ENCODE peak calls at places on chromosomes 1 and 21, in five cellular contexts. One of them, this sample, is unnamed.

GRCh38 chr1:92424376-92424775 is 62.3 kb downstream of the GFI1 start:
- DNase-seq in esophagus muscularis mucosa: no peak
- DNase-seq in HL-60: peak; percentile 60
- DNase-seq in HCT116: no peak
- DNase-seq in suprapubic skin: no peak
- DNase-seq in this sample: no peak

GRCh38 chr1:167090289-167090942 is at the start of gene GPA33:
- DNase-seq in HL-60: peak; percentile 76
- DNase-seq in esophagus muscularis mucosa: no peak
- DNase-seq in HCT116: no peak
- DNase-seq in suprapubic skin: no peak
- DNase-seq in this sample: no peak

GRCh38 chr1:227893696-227894305 is 53.9 kb downstream of the WNT9A start:
- DNase-seq in esophagus muscularis mucosa: no peak
- DNase-seq in HCT116: no peak
- DNase-seq in HL-60: no peak
- DNase-seq in suprapubic skin: peak; percentile 51
- DNase-seq in this sample: peak; percentile 92

GRCh38 chr1:114024049-114024448 is 44.8 kb downstream of the OLFML3 start:
- DNase-seq in esophagus muscularis mucosa: no peak
- DNase-seq in HCT116: no peak
- DNase-seq in suprapubic skin: no peak
- DNase-seq in HL-60: no peak
- DNase-seq in this sample: no peak

GRCh38 chr1:67535474-67535873 is 105.3 kb upstream of the SERBP1 start:
- DNase-seq in esophagus muscularis mucosa: peak; percentile 94
- DNase-seq in HL-60: peak; percentile 76
- DNase-seq in suprapubic skin: peak; percentile 85
- DNase-seq in HCT116: peak; percentile 69
- DNase-seq in this sample: no peak

GRCh38 chr1:158654570-158654969 is 31.9 kb downstream of the SPTA1 start:
- DNase-seq in suprapubic skin: no peak
- DNase-seq in HCT116: no peak
- DNase-seq in esophagus muscularis mucosa: no peak
- DNase-seq in HL-60: peak; percentile 83
- DNase-seq in this sample: no peak

GRCh38 chr1:240803151-240803550 is 191.2 kb upstream of the GREM2 start:
- DNase-seq in HCT116: no peak
- DNase-seq in suprapubic skin: no peak
- DNase-seq in HL-60: no peak
- DNase-seq in esophagus muscularis mucosa: no peak
- DNase-seq in this sample: no peak

GRCh38 chr1:148362930-148363810 is 119.9 kb downstream of the PPIAL4G start:
- DNase-seq in suprapubic skin: no peak
- DNase-seq in HCT116: no peak
- DNase-seq in HL-60: no peak
- DNase-seq in esophagus muscularis mucosa: no peak
- DNase-seq in this sample: no peak

GRCh38 chr1:231357831-231358354 is 19.8 kb downstream of the SPRTN start:
- DNase-seq in HL-60: peak; percentile 62
- DNase-seq in HCT116: peak; percentile 48
- DNase-seq in esophagus muscularis mucosa: no peak
- DNase-seq in suprapubic skin: peak; percentile 64
- DNase-seq in this sample: no peak

GRCh38 chr1:63821650-63822049 is 47.8 kb downstream of the ROR1 start:
- DNase-seq in esophagus muscularis mucosa: no peak
- DNase-seq in suprapubic skin: no peak
- DNase-seq in HL-60: no peak
- DNase-seq in HCT116: no peak
- DNase-seq in this sample: no peak

GRCh38 chr1:109793486-109794318 is 30.0 kb upstream of the EPS8L3 start:
- DNase-seq in esophagus muscularis mucosa: no peak
- DNase-seq in HL-60: peak; percentile 39
- DNase-seq in suprapubic skin: peak; percentile 70
- DNase-seq in HCT116: peak; percentile 16
- DNase-seq in this sample: no peak

GRCh38 chr1:41936107-41936506 is 17.4 kb upstream of the HIVEP3 start:
- DNase-seq in HCT116: peak; percentile 85
- DNase-seq in suprapubic skin: no peak
- DNase-seq in HL-60: no peak
- DNase-seq in esophagus muscularis mucosa: no peak
- DNase-seq in this sample: no peak

GRCh38 chr1:189357317-189357716 is 1120.3 kb downstream of the BRINP3 start:
- DNase-seq in HL-60: no peak
- DNase-seq in esophagus muscularis mucosa: no peak
- DNase-seq in suprapubic skin: no peak
- DNase-seq in HCT116: no peak
- DNase-seq in this sample: no peak

GRCh38 chr1:209202826-209203439 is 380.6 kb upstream of the CAMK1G start:
- DNase-seq in esophagus muscularis mucosa: no peak
- DNase-seq in suprapubic skin: no peak
- DNase-seq in HL-60: peak; percentile 2
- DNase-seq in HCT116: peak; percentile 46
- DNase-seq in this sample: no peak

GRCh38 chr1:153395776-153396175 is 4.9 kb upstream of the S100A8 start:
- DNase-seq in HL-60: no peak
- DNase-seq in suprapubic skin: no peak
- DNase-seq in HCT116: no peak
- DNase-seq in esophagus muscularis mucosa: no peak
- DNase-seq in this sample: peak; percentile 58

GRCh38 chr21:9837946-9838801 is 683.2 kb upstream of the TPTE start:
- DNase-seq in HCT116: no peak
- DNase-seq in HL-60: no peak
- DNase-seq in esophagus muscularis mucosa: peak; percentile 92
- DNase-seq in suprapubic skin: peak; percentile 67
- DNase-seq in this sample: no peak

GRCh38 chr1:23343246-23344110 is 606 bp downstream of the HNRNPR start:
- DNase-seq in esophagus muscularis mucosa: no peak
- DNase-seq in suprapubic skin: peak; percentile 67
- DNase-seq in HL-60: no peak
- DNase-seq in HCT116: no peak
- DNase-seq in this sample: no peak

GRCh38 chr1:234975122-234975940 is 153.3 kb downstream of the TOMM20 start:
- DNase-seq in suprapubic skin: no peak
- DNase-seq in esophagus muscularis mucosa: no peak
- DNase-seq in HL-60: peak; percentile 80
- DNase-seq in HCT116: peak; percentile 79
- DNase-seq in this sample: no peak

GRCh38 chr1:205800470-205800869 is 12.5 kb downstream of the SLC41A1 start:
- DNase-seq in suprapubic skin: no peak
- DNase-seq in HL-60: no peak
- DNase-seq in HCT116: no peak
- DNase-seq in esophagus muscularis mucosa: no peak
- DNase-seq in this sample: no peak

GRCh38 chr1:6488602-6489382 is 2.7 kb downstream of the PLEKHG5 start:
- DNase-seq in esophagus muscularis mucosa: no peak
- DNase-seq in HL-60: no peak
- DNase-seq in HCT116: no peak
- DNase-seq in suprapubic skin: no peak
- DNase-seq in this sample: no peak

GRCh38 chr1:153525088-153525713 is 10.6 kb downstream of the S100A6 start:
- DNase-seq in HL-60: no peak
- DNase-seq in esophagus muscularis mucosa: no peak
- DNase-seq in HCT116: no peak
- DNase-seq in suprapubic skin: peak; percentile 19
- DNase-seq in this sample: no peak

GRCh38 chr1:43227138-43227836 is 42.5 kb upstream of the TMEM125 start:
- DNase-seq in esophagus muscularis mucosa: peak; percentile 95
- DNase-seq in suprapubic skin: peak; percentile 87
- DNase-seq in HCT116: peak; percentile 66
- DNase-seq in HL-60: peak; percentile 71
- DNase-seq in this sample: no peak

GRCh38 chr1:177934927-177935326 is 34.9 kb downstream of the SEC16B start:
- DNase-seq in HL-60: no peak
- DNase-seq in suprapubic skin: no peak
- DNase-seq in esophagus muscularis mucosa: no peak
- DNase-seq in HCT116: no peak
- DNase-seq in this sample: no peak

GRCh38 chr1:211722277-211723175 is 47.1 kb upstream of the NEK2 start:
- DNase-seq in HCT116: no peak
- DNase-seq in esophagus muscularis mucosa: no peak
- DNase-seq in HL-60: no peak
- DNase-seq in suprapubic skin: no peak
- DNase-seq in this sample: no peak

GRCh38 chr1:94270801-94271203 is 33.4 kb upstream of the ARHGAP29 start:
- DNase-seq in HCT116: no peak
- DNase-seq in esophagus muscularis mucosa: no peak
- DNase-seq in suprapubic skin: no peak
- DNase-seq in HL-60: no peak
- DNase-seq in this sample: no peak

GRCh38 chr1:77265180-77265579 is 16.6 kb upstream of the AK5 start:
- DNase-seq in suprapubic skin: no peak
- DNase-seq in HCT116: no peak
- DNase-seq in esophagus muscularis mucosa: no peak
- DNase-seq in HL-60: no peak
- DNase-seq in this sample: no peak

GRCh38 chr1:212710566-212710965 is 10.9 kb upstream of the BATF3 start:
- DNase-seq in HL-60: no peak
- DNase-seq in esophagus muscularis mucosa: peak; percentile 57
- DNase-seq in suprapubic skin: no peak
- DNase-seq in HCT116: no peak
- DNase-seq in this sample: no peak

GRCh38 chr1:227780101-227781044 is 35.1 kb upstream of the PRSS38 start:
- DNase-seq in suprapubic skin: peak; percentile 37
- DNase-seq in HL-60: no peak
- DNase-seq in HCT116: no peak
- DNase-seq in esophagus muscularis mucosa: no peak
- DNase-seq in this sample: peak; percentile 93

GRCh38 chr1:117561551-117561950 is 44.3 kb upstream of the TENT5C start:
- DNase-seq in esophagus muscularis mucosa: peak; percentile 62
- DNase-seq in HL-60: no peak
- DNase-seq in HCT116: no peak
- DNase-seq in suprapubic skin: no peak
- DNase-seq in this sample: peak; percentile 29

DNA sequence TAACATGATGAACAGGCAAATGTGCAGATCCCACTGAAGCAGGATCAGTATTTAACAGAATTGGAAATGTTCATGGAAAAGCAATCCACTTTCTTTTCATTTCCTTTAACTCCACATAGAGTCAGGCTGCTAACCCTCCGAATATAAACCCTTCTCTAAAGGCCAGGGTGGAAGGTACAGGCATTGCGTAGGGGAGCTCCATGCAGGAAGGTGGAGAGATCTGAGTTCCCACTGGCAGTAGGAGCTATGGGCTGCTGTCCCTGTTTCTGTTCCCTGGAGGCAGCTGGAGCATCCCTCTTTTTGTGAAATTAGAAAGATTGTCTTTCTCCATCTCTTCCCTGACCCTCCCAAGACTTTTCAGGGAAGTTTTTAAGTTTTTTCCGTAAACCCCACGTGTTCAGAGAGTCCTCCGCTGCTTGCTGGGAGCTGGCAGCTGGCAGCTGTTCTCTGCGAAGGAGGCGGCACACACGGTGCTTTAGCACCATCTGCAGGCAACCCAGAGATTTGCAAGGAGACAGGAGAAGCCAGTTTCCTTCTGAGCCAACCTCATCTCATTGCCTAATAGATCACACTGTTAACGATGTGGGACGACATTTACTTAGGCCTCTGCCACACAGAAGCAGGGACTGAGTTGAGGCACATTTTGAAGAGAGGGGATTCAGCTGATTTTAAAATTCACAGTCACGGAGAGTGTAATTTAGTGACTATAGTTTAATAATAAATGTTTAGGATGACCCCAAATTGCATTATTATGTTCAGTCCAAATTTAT is 55.4 kb upstream of the HOOK1 start:
- DNase-seq in HL-60: peak; percentile 86
- DNase-seq in suprapubic skin: peak; percentile 83
- DNase-seq in esophagus muscularis mucosa: peak; percentile 95
- DNase-seq in HCT116: peak; percentile 59
- DNase-seq in this sample: peak; percentile 94
- TF ChIP-seq POLR2AphosphoS5 in HL-60: peak; percentile 34
- TF ChIP-seq POLR2AphosphoS5 in suprapubic skin: peak; percentile 64
- TF ChIP-seq POLR2AphosphoS5 in esophagus muscularis mucosa: peak; percentile 70
- TF ChIP-seq POLR2AphosphoS5 in HCT116: no peak
- TF ChIP-seq POLR2AphosphoS5 in this sample: peak; percentile 74

GRCh38 chr21:44918107-44918470 is 2.6 kb downstream of the ITGB2 start:
- DNase-seq in HCT116: no peak
- DNase-seq in HL-60: no peak
- DNase-seq in esophagus muscularis mucosa: no peak
- DNase-seq in suprapubic skin: no peak
- DNase-seq in this sample: no peak
- H3K27ac ChIP-seq in HCT116: no peak overlapping the region
- H3K27ac ChIP-seq in HL-60: no peak overlapping the region
- H3K27ac ChIP-seq in esophagus muscularis mucosa: no peak overlapping the region
- H3K27ac ChIP-seq in suprapubic skin: no peak overlapping the region
- H3K27ac ChIP-seq in this sample: no peak overlapping the region

DNA sequence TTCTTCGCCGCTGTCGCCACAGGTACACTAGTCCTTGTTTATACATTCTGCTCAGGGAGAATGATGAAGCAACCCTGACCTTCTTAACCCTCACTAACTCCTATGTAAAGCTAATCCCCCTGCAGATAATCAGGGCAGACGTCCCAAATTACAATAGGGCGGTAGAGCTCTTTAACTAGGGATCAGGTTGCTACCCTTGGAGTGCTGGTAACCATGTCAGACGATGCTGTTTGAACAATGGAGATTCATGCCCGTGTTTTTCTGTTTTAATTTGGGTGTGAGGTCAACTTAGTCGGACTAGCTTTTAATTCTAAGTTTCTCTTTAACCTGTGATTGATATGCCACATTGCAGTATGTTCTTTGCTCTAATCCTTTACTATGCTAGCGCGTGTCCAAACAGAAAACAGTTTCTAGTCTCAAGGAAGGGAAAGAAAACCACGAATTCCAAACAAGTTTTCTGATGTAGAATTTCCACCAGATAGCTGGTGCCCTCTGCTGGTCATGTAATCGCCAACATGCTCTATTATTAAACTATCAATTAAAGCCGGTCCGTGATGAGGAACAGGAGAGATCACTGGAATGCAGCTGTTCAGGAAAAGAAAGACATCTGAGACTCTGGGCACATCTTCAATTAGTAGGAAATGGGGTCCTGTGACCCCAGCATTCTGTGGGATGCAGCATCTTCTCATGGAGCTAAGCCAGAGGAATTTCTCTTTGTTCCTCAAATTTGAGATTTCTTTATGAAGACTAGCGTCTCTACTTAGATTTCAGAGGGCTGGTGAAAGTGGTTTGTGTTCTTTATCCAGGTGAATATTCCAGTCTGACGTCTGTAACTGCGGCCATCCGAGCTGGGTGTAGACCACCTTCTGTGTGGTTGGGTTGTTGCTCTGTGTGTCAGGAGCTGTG is 18.3 kb upstream of the VAMP3 start:
- DNase-seq in HCT116: peak; percentile 32
- DNase-seq in suprapubic skin: no peak
- DNase-seq in HL-60: peak; percentile 45
- DNase-seq in esophagus muscularis mucosa: no peak
- DNase-seq in this sample: no peak
- TF ChIP-seq POLR2AphosphoS5 in HCT116: no peak
- TF ChIP-seq POLR2AphosphoS5 in suprapubic skin: no peak
- TF ChIP-seq POLR2AphosphoS5 in HL-60: no peak
- TF ChIP-seq POLR2AphosphoS5 in esophagus muscularis mucosa: peak; percentile 44
- TF ChIP-seq POLR2AphosphoS5 in this sample: no peak

DNA sequence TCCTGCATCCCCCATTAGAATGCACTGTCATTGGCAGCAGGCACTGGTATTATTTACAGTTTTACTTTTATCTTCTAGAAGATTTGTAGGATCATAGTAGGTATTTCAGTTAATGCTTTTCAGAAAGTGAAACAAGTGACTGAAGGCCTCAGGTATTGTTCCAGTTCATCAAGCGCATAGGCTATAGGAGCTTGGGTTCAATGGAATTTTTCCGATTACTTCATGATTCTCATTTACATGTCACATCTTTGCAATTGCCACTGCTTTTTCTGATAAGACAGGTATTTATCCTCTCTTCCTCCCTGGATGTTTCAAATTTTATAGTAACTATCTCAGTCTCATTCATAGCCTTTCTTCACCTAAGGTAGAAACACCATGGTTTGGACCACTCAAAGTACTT is 161.3 kb downstream of the NTPCR start:
- DNase-seq in suprapubic skin: no peak
- DNase-seq in HCT116: no peak
- DNase-seq in esophagus muscularis mucosa: no peak
- DNase-seq in HL-60: no peak
- DNase-seq in this sample: no peak
- H3K27ac ChIP-seq in suprapubic skin: no peak overlapping the region
- H3K27ac ChIP-seq in HCT116: peak overlapping the region; percentile 87
- H3K27ac ChIP-seq in esophagus muscularis mucosa: no peak overlapping the region
- H3K27ac ChIP-seq in HL-60: peak overlapping the region; percentile 77
- H3K27ac ChIP-seq in this sample: no peak overlapping the region